ENCODE peak calls at places on chromosome 12, in eight cellular contexts. K, T, R, M, I, U, V and C are unnamed samples.

GRCh38 chr12:124774462-124775167 is 89.0 kb downstream of the SCARB1 start:
- DNase-seq in K (no peak), T (peak; percentile 43), R (peak; percentile 78), M (no peak), I (peak; percentile 99), U (peak; percentile 43), V (peak; percentile 76), C (peak; percentile 31)

GRCh38 chr12:49979061-49979586 is 6.4 kb downstream of the AQP6 start:
- DNase-seq in K (no peak), T (no peak), R (no peak), M (no peak), I (no peak), U (no peak), V (no peak), C (no peak)

GRCh38 chr12:48818831-48819590 is 715 bp downstream of the CACNB3 start:
- DNase-seq in K (no peak), T (peak; percentile 40), R (no peak), M (peak; percentile 63), I (no peak), U (no peak), V (no peak), C (peak; percentile 20)

GRCh38 chr12:6370994-6371754 is 4.2 kb downstream of the SCNN1A start:
- DNase-seq in K (peak; percentile 92), T (no peak), R (no peak), M (peak; percentile 81), I (peak; percentile 76), U (peak; percentile 95), V (peak; percentile 97), C (peak; percentile 85)

GRCh38 chr12:72465940-72466630 is 193.9 kb downstream of the TRHDE start:
- DNase-seq in K (no peak), T (no peak), R (no peak), M (no peak), I (no peak), U (no peak), V (no peak), C (no peak)

GRCh38 chr12:19575307-19576243 is 136.3 kb downstream of the AEBP2 start:
- DNase-seq in K (peak; percentile 33), T (no peak), R (no peak), M (no peak), I (peak; percentile 80), U (peak; percentile 21), V (peak; percentile 55), C (no peak)

GRCh38 chr12:26158078-26158764 is 33.4 kb upstream of the BHLHE41 start:
- DNase-seq in K (no peak), T (no peak), R (no peak), M (no peak), I (no peak), U (peak; percentile 42), V (peak; percentile 41), C (no peak)

GRCh38 chr12:50041461-50041860 is 15.9 kb upstream of the ASIC1 start:
- DNase-seq in K (no peak), T (no peak), R (no peak), M (no peak), I (no peak), U (no peak), V (no peak), C (no peak)

GRCh38 chr12:40980346-40981005 is 207.6 kb upstream of the PDZRN4 start:
- DNase-seq in K (no peak), T (no peak), R (no peak), M (no peak), I (peak; percentile 50), U (peak; percentile 85), V (no peak), C (no peak)

GRCh38 chr12:23204933-23205778 is 580.2 kb downstream of the ETNK1 start:
- DNase-seq in K (no peak), T (no peak), R (no peak), M (peak; percentile 45), I (peak; percentile 24), U (peak; percentile 50), V (peak; percentile 47), C (no peak)

GRCh38 chr12:76486011-76486410 is 73.6 kb downstream of the OSBPL8 start:
- DNase-seq in K (no peak), T (no peak), R (no peak), M (no peak), I (no peak), U (no peak), V (no peak), C (no peak)

GRCh38 chr12:19856389-19856788 is 417.1 kb downstream of the AEBP2 start:
- DNase-seq in K (no peak), T (no peak), R (no peak), M (no peak), I (peak; percentile 47), U (no peak), V (no peak), C (no peak)

GRCh38 chr12:49901026-49901425 is 2.7 kb downstream of the FAIM2 start:
- DNase-seq in K (no peak), T (no peak), R (no peak), M (no peak), I (no peak), U (no peak), V (no peak), C (no peak)

GRCh38 chr12:72863671-72864070 is 591.5 kb downstream of the TRHDE start:
- DNase-seq in K (no peak), T (no peak), R (no peak), M (no peak), I (no peak), U (no peak), V (no peak), C (no peak)

GRCh38 chr12:121893901-121894540 is 5.4 kb downstream of the PSMD9 start:
- DNase-seq in K (peak; percentile 57), T (no peak), R (no peak), M (no peak), I (peak; percentile 58), U (peak; percentile 71), V (peak; percentile 88), C (no peak)

DNA sequence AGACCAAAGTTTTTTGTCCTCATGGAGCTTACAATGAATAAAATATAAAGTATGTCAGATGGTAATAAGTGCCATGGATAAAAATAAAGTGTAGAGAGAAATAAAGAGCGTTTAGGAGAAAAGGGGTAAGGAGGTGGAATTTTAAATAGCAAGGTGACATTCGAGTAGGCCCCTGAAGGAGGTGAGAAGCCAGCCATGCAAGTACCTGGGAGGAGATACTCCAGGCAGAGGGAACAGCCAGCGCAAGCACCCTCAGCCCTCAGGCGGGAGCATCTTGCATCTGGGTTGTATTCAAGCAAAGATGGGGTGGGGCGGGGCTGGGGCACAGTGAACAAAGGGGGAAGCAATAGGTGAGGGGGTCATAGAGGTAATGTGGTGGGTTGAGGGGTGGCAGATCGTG is 4.3 kb downstream of the TBC1D30 start:
- DNase-seq in K (no peak), T (no peak), R (no peak), M (no peak), I (no peak), U (no peak), V (no peak), C (no peak)
- H3K27me3 ChIP-seq in K (no peaks in the 10 kb centered on the region), T (peaks cover 21% of the 10 kb centered on the region), R (peaks cover 6% of the 10 kb centered on the region), M (peaks cover 60% of the 10 kb centered on the region), I (peaks cover 32% of the 10 kb centered on the region), U (peaks cover 78% of the 10 kb centered on the region), V (no peaks in the 10 kb centered on the region), C (no peaks in the 10 kb centered on the region)

GRCh38 chr12:54411398-54412241 is 7.4 kb downstream of the ITGA5 start:
- DNase-seq in K (no peak), T (peak; percentile 66), R (peak; percentile 90), M (no peak), I (peak; percentile 89), U (peak; percentile 99), V (peak; percentile 87), C (peak; percentile 65)
- H3K4me1 ChIP-seq in K (no peaks in the 10 kb centered on the region), T (peaks cover 61% of the 10 kb centered on the region), R (no peaks in the 10 kb centered on the region), M (peaks cover under 1% of the 10 kb centered on the region), I (peaks cover 46% of the 10 kb centered on the region), U (peaks cover 31% of the 10 kb centered on the region), V (peaks cover 21% of the 10 kb centered on the region), C (peaks cover 58% of the 10 kb centered on the region)

DNA sequence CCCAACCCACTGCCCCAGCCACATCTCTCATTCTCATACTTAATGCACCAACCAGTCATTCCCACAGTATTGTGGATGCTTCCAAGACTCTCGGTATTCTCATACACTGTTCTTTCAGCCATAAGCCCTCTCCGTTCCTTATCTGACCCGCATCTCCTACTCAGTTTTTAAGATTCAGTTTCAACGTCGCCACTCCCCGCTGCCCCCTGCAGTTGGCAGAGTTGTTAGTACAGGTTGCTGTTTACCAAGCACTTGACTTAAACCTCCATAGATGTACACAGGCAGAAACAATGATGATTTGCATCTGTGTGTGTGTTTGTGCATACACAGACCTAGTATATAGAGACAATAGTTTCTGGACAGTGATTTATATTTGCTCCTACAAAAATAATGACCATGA is 40.2 kb downstream of the PAH start:
- DNase-seq in K (no peak), T (no peak), R (no peak), M (no peak), I (no peak), U (no peak), V (no peak), C (no peak)
- TF ChIP-seq CTCF in K (no peak), T (no peak), R (no peak), M (peak; percentile 50), I (no peak), U (no peak), V (peak; percentile 40), C (no peak)

DNA sequence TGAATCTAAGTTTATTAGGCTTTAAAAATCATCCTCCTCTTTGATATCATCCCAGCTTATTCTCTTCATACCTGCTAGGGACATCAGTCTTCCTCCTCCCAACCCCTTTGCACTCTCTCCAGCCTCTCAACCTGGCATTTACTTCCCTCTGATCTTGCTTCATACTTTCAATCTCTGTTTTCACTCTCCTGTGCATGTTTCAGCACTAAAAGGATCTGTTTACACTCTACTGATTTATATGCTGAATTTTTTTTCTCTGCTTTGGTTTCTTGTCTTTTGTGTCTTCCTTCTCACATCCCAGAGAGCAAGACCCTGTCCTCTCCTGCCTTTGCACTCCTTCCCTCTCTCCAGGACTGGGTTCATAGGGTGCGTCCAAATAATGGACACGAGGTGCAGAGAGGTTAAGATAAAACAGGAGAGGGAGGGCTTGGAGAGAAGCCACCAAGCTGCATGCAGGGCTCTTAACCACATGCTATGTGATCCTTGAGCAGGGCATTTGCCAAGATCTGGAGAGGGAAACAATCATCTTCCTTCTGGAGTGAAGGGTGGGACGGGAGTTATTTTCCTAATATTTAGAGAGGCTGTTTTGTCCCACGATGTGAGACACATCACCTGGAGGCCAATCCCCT is 3.0 kb upstream of the CISTR start:
- DNase-seq in K (no peak), T (no peak), R (no peak), M (no peak), I (peak; percentile 33), U (no peak), V (peak; percentile 46), C (no peak)
- H3K27me3 ChIP-seq in K (peaks cover 7% of the 10 kb centered on the region), T (peaks cover 4% of the 10 kb centered on the region), R (no peaks in the 10 kb centered on the region), M (peaks cover 93% of the 10 kb centered on the region), I (peaks cover 87% of the 10 kb centered on the region), U (peaks cover 71% of the 10 kb centered on the region), V (peaks cover 3% of the 10 kb centered on the region), C (no peaks in the 10 kb centered on the region)